ENCODE peak calls at places on chromosomes 13 and 19, in eight cellular contexts. B is fibroblast of mammary gland; Y is cardiac muscle cell; F is heart left ventricle; S is CD8-positive, alpha-beta memory T cell; L is left lung; Q is ovary; J is A549. X is an unnamed sample.

GRCh38 chr13:73767747-73768315 is 366.4 kb downstream of the KLF12 start:
- DNase-seq in L (no peak), B (no peak), Y (no peak), Q (no peak), S (no peak), F (no peak), J (no peak), X (no peak)

GRCh38 chr19:35287713-35288112 is 4.2 kb upstream of the MAG start:
- DNase-seq in Y (no peak), F (no peak), Q (no peak), J (no peak), S (no peak), L (no peak), B (no peak), X (no peak)

GRCh38 chr13:110712081-110712848 is 1.2 kb upstream of the ING1 start:
- DNase-seq in Y (peak; percentile 95), Q (peak; percentile 93), J (peak; percentile 61), S (peak; percentile 83), B (peak; percentile 72), L (peak; percentile 89), F (peak; percentile 88), X (peak; percentile 70)

GRCh38 chr13:102550507-102550906 is 46.3 kb upstream of the TPP2 start:
- DNase-seq in Y (no peak), F (no peak), Q (no peak), S (no peak), J (no peak), L (no peak), B (no peak), X (no peak)

GRCh38 chr13:98155475-98156111 is 12.7 kb downstream of the FARP1 start:
- DNase-seq in L (no peak), B (peak; percentile 82), F (no peak), J (no peak), Y (no peak), S (no peak), Q (no peak), X (no peak)

GRCh38 chr19:55650602-55651230 is 2.7 kb downstream of the CCDC106 start:
- DNase-seq in Y (no peak), Q (no peak), F (no peak), J (no peak), B (no peak), L (no peak), S (no peak), X (no peak)

GRCh38 chr19:38264486-38265212 is at the start of gene SPINT2:
- DNase-seq in Y (peak; percentile 89), J (peak; percentile 84), F (no peak), L (peak; percentile 50), B (no peak), Q (peak; percentile 67), S (peak; percentile 45), X (peak; percentile 25)

GRCh38 chr19:13347351-13347750 is 158.9 kb downstream of the CACNA1A start:
- DNase-seq in Q (no peak), B (no peak), J (no peak), L (no peak), Y (no peak), S (no peak), F (no peak), X (no peak)

GRCh38 chr13:38265135-38265497 is 84.5 kb upstream of the UFM1 start:
- DNase-seq in J (no peak), Y (no peak), S (no peak), L (peak; percentile 70), F (no peak), B (no peak), Q (no peak), X (no peak)

GRCh38 chr19:21323000-21323399 is 6.2 kb downstream of the ZNF708 start:
- DNase-seq in Q (no peak), B (no peak), L (no peak), S (no peak), J (no peak), Y (no peak), F (no peak), X (no peak)

GRCh38 chr13:65965496-65965895 is 1264.6 kb downstream of the PCDH9 start:
- DNase-seq in Y (no peak), Q (no peak), B (peak; percentile 81), J (no peak), L (no peak), F (no peak), S (no peak), X (no peak)

GRCh38 chr13:97194473-97194872 is 27.7 kb upstream of the MBNL2 start:
- DNase-seq in J (no peak), B (peak; percentile 18), S (no peak), L (no peak), F (no peak), Q (no peak), Y (no peak), X (no peak)

GRCh38 chr19:32318884-32319520 is 26.4 kb upstream of the ZNF507 start:
- DNase-seq in J (peak; percentile 75), B (no peak), S (no peak), Q (no peak), L (no peak), Y (peak; percentile 42), F (no peak), X (no peak)

GRCh38 chr19:3664879-3665642 is 35.2 kb downstream of the PIP5K1C start:
- DNase-seq in L (no peak), Q (no peak), B (no peak), F (no peak), Y (no peak), J (no peak), S (no peak), X (no peak)

GRCh38 chr19:15432018-15432494 is 13.3 kb upstream of the AKAP8L start:
- DNase-seq in Q (no peak), S (peak; percentile 26), F (no peak), Y (peak; percentile 20), L (no peak), B (no peak), J (peak; percentile 21), X (no peak)

GRCh38 chr13:43261018-43261417 is 237.6 kb downstream of the DNAJC15 start:
- DNase-seq in F (no peak), Q (no peak), Y (no peak), S (no peak), J (no peak), L (no peak), B (peak; percentile 85), X (no peak)

GRCh38 chr13:36998624-36999041 is 507 bp downstream of the ALG5 start:
- DNase-seq in B (peak; percentile 8), Y (peak; percentile 32), Q (peak; percentile 54), F (no peak), S (peak; percentile 3), L (peak; percentile 57), J (no peak), X (peak; percentile 6)

GRCh38 chr19:44050740-44051653 is 839 bp upstream of the ZNF223 start:
- DNase-seq in S (no peak), Q (no peak), L (peak; percentile 43), J (no peak), B (no peak), F (no peak), Y (no peak), X (no peak)

GRCh38 chr19:50837300-50837699 is 3.9 kb upstream of the KLK15 start:
- DNase-seq in B (no peak), L (no peak), F (no peak), S (no peak), J (no peak), Q (no peak), Y (no peak), X (peak; percentile 52)

GRCh38 chr13:39586142-39586541 is 16.9 kb downstream of the LHFPL6 start:
- DNase-seq in Q (no peak), S (no peak), Y (no peak), F (no peak), B (no peak), J (no peak), L (no peak), X (no peak)

GRCh38 chr19:18871543-18871942 is 24.4 kb downstream of the CERS1 start:
- DNase-seq in F (no peak), S (no peak), Q (no peak), Y (no peak), B (no peak), L (no peak), J (no peak), X (no peak)

GRCh38 chr13:40438022-40438692 is 228.3 kb downstream of the FOXO1 start:
- DNase-seq in L (no peak), J (no peak), Q (no peak), S (no peak), Y (no peak), B (peak; percentile 24), F (no peak), X (no peak)

GRCh38 chr19:9075064-9075964 is 11.5 kb upstream of the OR1M1 start:
- DNase-seq in S (no peak), L (peak; percentile 68), B (peak; percentile 89), Q (peak; percentile 81), F (peak; percentile 66), J (peak; percentile 95), Y (peak; percentile 37), X (no peak)

GRCh38 chr13:27556109-27556508 is 64.2 kb downstream of the LNX2 start:
- DNase-seq in J (no peak), S (no peak), Y (no peak), L (no peak), Q (no peak), B (peak; percentile 83), F (peak; percentile 25), X (no peak)

GRCh38 chr13:23673354-23673753 is 103.1 kb downstream of the TNFRSF19 start:
- DNase-seq in S (no peak), L (no peak), Q (no peak), J (no peak), Y (no peak), B (peak; percentile 98), F (no peak), X (no peak)

DNA sequence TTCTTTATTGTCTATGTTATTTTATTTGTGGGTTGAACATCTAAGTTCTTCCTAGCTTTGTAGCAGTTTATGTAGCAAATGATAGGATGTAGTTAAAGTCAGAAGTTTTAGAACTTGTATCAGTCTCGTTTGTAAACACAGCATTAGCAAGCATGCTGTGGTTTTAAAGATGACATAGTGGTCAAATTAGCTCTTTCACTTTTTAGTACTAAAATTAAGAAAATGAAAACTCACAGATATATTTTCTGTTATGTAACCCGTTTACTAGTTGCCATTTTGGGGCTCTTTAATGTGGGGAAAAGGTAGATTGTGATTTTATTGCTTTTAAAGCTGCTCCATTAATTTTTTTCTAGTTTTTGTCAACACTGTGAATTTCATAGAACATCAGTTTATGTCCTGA is 216.5 kb downstream of the PCCA start:
- DNase-seq in S (no peak), J (no peak), B (no peak), Y (no peak), L (no peak), Q (no peak), F (no peak), X (no peak)
- H3K4me3 ChIP-seq in S (no peak overlapping the region), J (no peak overlapping the region), B (no peak overlapping the region), Y (no peak overlapping the region), L (no peak overlapping the region), Q (no peak overlapping the region), F (no peak overlapping the region), X (no peak overlapping the region)

GRCh38 chr19:49678970-49679831 is 2.1 kb downstream of the PRMT1 start:
- DNase-seq in B (no peak), J (no peak), S (no peak), Y (no peak), F (no peak), Q (no peak), L (no peak), X (no peak)
- H3K4me3 ChIP-seq in B (no peak overlapping the region), J (no peak overlapping the region), S (no peak overlapping the region), Y (no peak overlapping the region), F (peak overlapping the region; percentile 99), Q (no peak overlapping the region), L (no peak overlapping the region), X (no peak overlapping the region)

GRCh38 chr13:31074750-31075149 is 87.0 kb downstream of the HSPH1 start:
- DNase-seq in Y (no peak), B (no peak), L (no peak), Q (no peak), S (no peak), F (no peak), J (no peak), X (no peak)
- H3K4me3 ChIP-seq in Y (no peak overlapping the region), B (no peak overlapping the region), L (no peak overlapping the region), Q (no peak overlapping the region), S (no peak overlapping the region), F (no peak overlapping the region), J (no peak overlapping the region), X (no peak overlapping the region)

GRCh38 chr19:49474545-49474930 is 523 bp downstream of the FLT3LG start:
- DNase-seq in F (no peak), Q (no peak), J (no peak), L (no peak), B (no peak), Y (no peak), S (no peak), X (no peak)
- H3K4me3 ChIP-seq in F (peak overlapping the region; percentile 93), Q (peak overlapping the region; percentile 76), J (peak overlapping the region; percentile 59), L (peak overlapping the region; percentile 55), B (peak overlapping the region; percentile 77), Y (no peak overlapping the region), S (peak overlapping the region; percentile 75), X (peak overlapping the region; percentile 62)

X was measured in Jurkat, Clone E6-1.